ENCODE peak calls at places on chromosomes 3 and 15, in nine cellular contexts. One of them, this sample, is unnamed.

GRCh38 chr3:65669163-65669875 is 369.4 kb downstream of the MAGI1 start:
- DNase-seq in A549: no peak
- DNase-seq in NCI-H1436 treated with DMSO at 0.1 percent for 48 hours: no peak
- DNase-seq in AG09309: no peak
- DNase-seq in SK-N-DZ: no peak
- DNase-seq in cardiac fibroblast: peak
- DNase-seq in stimulated activated naive CD4-positive, alpha-beta T cell: no peak
- DNase-seq in brain microvascular endothelial cell: peak
- DNase-seq in activated T-cell treated with anti-CD3 and anti-CD28 coated beads, Interleukin-2, amount 50 U/mL, for 72 hours: no peak
- DNase-seq in this sample: no peak

GRCh38 chr3:124318014-124318413 is 326.1 kb upstream of the ROPN1 start:
- DNase-seq in A549: no peak
- DNase-seq in NCI-H1436 treated with DMSO at 0.1 percent for 48 hours: no peak
- DNase-seq in AG09309: no peak
- DNase-seq in SK-N-DZ: no peak
- DNase-seq in cardiac fibroblast: no peak
- DNase-seq in stimulated activated naive CD4-positive, alpha-beta T cell: no peak
- DNase-seq in brain microvascular endothelial cell: no peak
- DNase-seq in activated T-cell treated with anti-CD3 and anti-CD28 coated beads, Interleukin-2, amount 50 U/mL, for 72 hours: no peak
- DNase-seq in this sample: no peak

GRCh38 chr3:194868831-194869230 is 183.1 kb downstream of the FAM43A start:
- DNase-seq in A549: no peak
- DNase-seq in NCI-H1436 treated with DMSO at 0.1 percent for 48 hours: no peak
- DNase-seq in AG09309: no peak
- DNase-seq in SK-N-DZ: no peak
- DNase-seq in cardiac fibroblast: no peak
- DNase-seq in stimulated activated naive CD4-positive, alpha-beta T cell: no peak
- DNase-seq in brain microvascular endothelial cell: no peak
- DNase-seq in activated T-cell treated with anti-CD3 and anti-CD28 coated beads, Interleukin-2, amount 50 U/mL, for 72 hours: no peak
- DNase-seq in this sample: no peak

GRCh38 chr15:84103345-84103744 is 132.2 kb upstream of the GOLGA6L4 start:
- DNase-seq in A549: no peak
- DNase-seq in NCI-H1436 treated with DMSO at 0.1 percent for 48 hours: no peak
- DNase-seq in AG09309: no peak
- DNase-seq in SK-N-DZ: no peak
- DNase-seq in cardiac fibroblast: no peak
- DNase-seq in stimulated activated naive CD4-positive, alpha-beta T cell: no peak
- DNase-seq in brain microvascular endothelial cell: no peak
- DNase-seq in activated T-cell treated with anti-CD3 and anti-CD28 coated beads, Interleukin-2, amount 50 U/mL, for 72 hours: no peak
- DNase-seq in this sample: no peak

GRCh38 chr3:51391566-51392300 is 648 bp downstream of the RBM15B start:
- DNase-seq in A549: no peak
- DNase-seq in NCI-H1436 treated with DMSO at 0.1 percent for 48 hours: no peak
- DNase-seq in AG09309: no peak
- DNase-seq in SK-N-DZ: no peak
- DNase-seq in cardiac fibroblast: peak
- DNase-seq in stimulated activated naive CD4-positive, alpha-beta T cell: peak
- DNase-seq in brain microvascular endothelial cell: peak
- DNase-seq in activated T-cell treated with anti-CD3 and anti-CD28 coated beads, Interleukin-2, amount 50 U/mL, for 72 hours: peak
- DNase-seq in this sample: peak

GRCh38 chr15:57655809-57656208 is 50.7 kb upstream of the POLR2M start:
- DNase-seq in A549: no peak
- DNase-seq in NCI-H1436 treated with DMSO at 0.1 percent for 48 hours: no peak
- DNase-seq in AG09309: no peak
- DNase-seq in SK-N-DZ: no peak
- DNase-seq in cardiac fibroblast: no peak
- DNase-seq in stimulated activated naive CD4-positive, alpha-beta T cell: no peak
- DNase-seq in brain microvascular endothelial cell: no peak
- DNase-seq in activated T-cell treated with anti-CD3 and anti-CD28 coated beads, Interleukin-2, amount 50 U/mL, for 72 hours: no peak
- DNase-seq in this sample: no peak

GRCh38 chr3:127792664-127793292 is 29.5 kb downstream of the MGLL start:
- DNase-seq in A549: peak
- DNase-seq in NCI-H1436 treated with DMSO at 0.1 percent for 48 hours: no peak
- DNase-seq in AG09309: peak
- DNase-seq in SK-N-DZ: no peak
- DNase-seq in cardiac fibroblast: peak
- DNase-seq in stimulated activated naive CD4-positive, alpha-beta T cell: no peak
- DNase-seq in brain microvascular endothelial cell: peak
- DNase-seq in activated T-cell treated with anti-CD3 and anti-CD28 coated beads, Interleukin-2, amount 50 U/mL, for 72 hours: no peak
- DNase-seq in this sample: no peak

GRCh38 chr3:134136604-134137003 is 106.9 kb upstream of the SLCO2A1 start:
- DNase-seq in A549: no peak
- DNase-seq in NCI-H1436 treated with DMSO at 0.1 percent for 48 hours: no peak
- DNase-seq in AG09309: no peak
- DNase-seq in SK-N-DZ: no peak
- DNase-seq in cardiac fibroblast: no peak
- DNase-seq in stimulated activated naive CD4-positive, alpha-beta T cell: no peak
- DNase-seq in brain microvascular endothelial cell: no peak
- DNase-seq in activated T-cell treated with anti-CD3 and anti-CD28 coated beads, Interleukin-2, amount 50 U/mL, for 72 hours: no peak
- DNase-seq in this sample: no peak

GRCh38 chr3:156702367-156702766 is 28.0 kb downstream of the TIPARP start:
- DNase-seq in A549: no peak
- DNase-seq in NCI-H1436 treated with DMSO at 0.1 percent for 48 hours: no peak
- DNase-seq in AG09309: no peak
- DNase-seq in SK-N-DZ: no peak
- DNase-seq in cardiac fibroblast: no peak
- DNase-seq in stimulated activated naive CD4-positive, alpha-beta T cell: no peak
- DNase-seq in brain microvascular endothelial cell: no peak
- DNase-seq in activated T-cell treated with anti-CD3 and anti-CD28 coated beads, Interleukin-2, amount 50 U/mL, for 72 hours: no peak
- DNase-seq in this sample: no peak

GRCh38 chr3:55909373-55909772 is 422.3 kb upstream of the WNT5A start:
- DNase-seq in A549: no peak
- DNase-seq in NCI-H1436 treated with DMSO at 0.1 percent for 48 hours: no peak
- DNase-seq in AG09309: no peak
- DNase-seq in SK-N-DZ: no peak
- DNase-seq in cardiac fibroblast: no peak
- DNase-seq in stimulated activated naive CD4-positive, alpha-beta T cell: no peak
- DNase-seq in brain microvascular endothelial cell: no peak
- DNase-seq in activated T-cell treated with anti-CD3 and anti-CD28 coated beads, Interleukin-2, amount 50 U/mL, for 72 hours: no peak
- DNase-seq in this sample: no peak

GRCh38 chr3:69182588-69183299 is 60.3 kb upstream of the LMOD3 start:
- DNase-seq in A549: no peak
- DNase-seq in NCI-H1436 treated with DMSO at 0.1 percent for 48 hours: no peak
- DNase-seq in AG09309: peak
- DNase-seq in SK-N-DZ: no peak
- DNase-seq in cardiac fibroblast: peak
- DNase-seq in stimulated activated naive CD4-positive, alpha-beta T cell: no peak
- DNase-seq in brain microvascular endothelial cell: peak
- DNase-seq in activated T-cell treated with anti-CD3 and anti-CD28 coated beads, Interleukin-2, amount 50 U/mL, for 72 hours: no peak
- DNase-seq in this sample: no peak

GRCh38 chr3:16906679-16907078 is 21.9 kb downstream of the PLCL2 start:
- DNase-seq in A549: peak
- DNase-seq in NCI-H1436 treated with DMSO at 0.1 percent for 48 hours: no peak
- DNase-seq in AG09309: no peak
- DNase-seq in SK-N-DZ: no peak
- DNase-seq in cardiac fibroblast: peak
- DNase-seq in stimulated activated naive CD4-positive, alpha-beta T cell: no peak
- DNase-seq in brain microvascular endothelial cell: no peak
- DNase-seq in activated T-cell treated with anti-CD3 and anti-CD28 coated beads, Interleukin-2, amount 50 U/mL, for 72 hours: no peak
- DNase-seq in this sample: no peak

GRCh38 chr3:157436583-157437300 is at the start of gene PTX3:
- DNase-seq in A549: peak
- DNase-seq in NCI-H1436 treated with DMSO at 0.1 percent for 48 hours: no peak
- DNase-seq in AG09309: peak
- DNase-seq in SK-N-DZ: no peak
- DNase-seq in cardiac fibroblast: peak
- DNase-seq in stimulated activated naive CD4-positive, alpha-beta T cell: no peak
- DNase-seq in brain microvascular endothelial cell: peak
- DNase-seq in activated T-cell treated with anti-CD3 and anti-CD28 coated beads, Interleukin-2, amount 50 U/mL, for 72 hours: no peak
- DNase-seq in this sample: no peak

GRCh38 chr15:90571063-90571541 is 41.4 kb downstream of the CRTC3 start:
- DNase-seq in A549: peak
- DNase-seq in NCI-H1436 treated with DMSO at 0.1 percent for 48 hours: no peak
- DNase-seq in AG09309: no peak
- DNase-seq in SK-N-DZ: no peak
- DNase-seq in cardiac fibroblast: peak
- DNase-seq in stimulated activated naive CD4-positive, alpha-beta T cell: no peak
- DNase-seq in brain microvascular endothelial cell: peak
- DNase-seq in activated T-cell treated with anti-CD3 and anti-CD28 coated beads, Interleukin-2, amount 50 U/mL, for 72 hours: no peak
- DNase-seq in this sample: no peak

GRCh38 chr15:39106913-39107312 is 474.0 kb upstream of the THBS1 start:
- DNase-seq in A549: no peak
- DNase-seq in NCI-H1436 treated with DMSO at 0.1 percent for 48 hours: no peak
- DNase-seq in AG09309: no peak
- DNase-seq in SK-N-DZ: no peak
- DNase-seq in cardiac fibroblast: no peak
- DNase-seq in stimulated activated naive CD4-positive, alpha-beta T cell: no peak
- DNase-seq in brain microvascular endothelial cell: no peak
- DNase-seq in activated T-cell treated with anti-CD3 and anti-CD28 coated beads, Interleukin-2, amount 50 U/mL, for 72 hours: no peak
- DNase-seq in this sample: no peak

GRCh38 chr3:111859061-111859973 is at the start of gene PHLDB2:
- DNase-seq in A549: peak
- DNase-seq in NCI-H1436 treated with DMSO at 0.1 percent for 48 hours: no peak
- DNase-seq in AG09309: peak
- DNase-seq in SK-N-DZ: peak
- DNase-seq in cardiac fibroblast: peak
- DNase-seq in stimulated activated naive CD4-positive, alpha-beta T cell: no peak
- DNase-seq in brain microvascular endothelial cell: peak
- DNase-seq in activated T-cell treated with anti-CD3 and anti-CD28 coated beads, Interleukin-2, amount 50 U/mL, for 72 hours: peak
- DNase-seq in this sample: peak

This sample was measured in CD8-positive, alpha-beta T cell.